ENCODE peak calls at places on chromosomes 7 and 10, in eight cellular contexts. J is GM10248; V is PC-3; A is GM20000; T is AG04449; H is progenitor cell of endocrine pancreas; W is psoas muscle; Z is CD8-positive, alpha-beta T cell. Q is an unnamed sample.

GRCh38 chr10:103227416-103227815 is 18.3 kb upstream of the RPEL1 start:
- DNase-seq in V (peak; percentile 66), W (no peak), J (no peak), T (no peak), Z (no peak), A (no peak), H (no peak), Q (no peak)

GRCh38 chr7:134852626-134853025 is 73.2 kb downstream of the CALD1 start:
- DNase-seq in A (no peak), V (no peak), Z (no peak), W (no peak), J (no peak), T (no peak), H (no peak), Q (no peak)

GRCh38 chr7:129796186-129796775 is 156.5 kb downstream of the UBE2H start:
- DNase-seq in J (no peak), W (no peak), H (no peak), V (no peak), T (no peak), Z (no peak), A (no peak), Q (no peak)

GRCh38 chr10:15361131-15361530 is 10.0 kb downstream of the FAM171A1 start:
- DNase-seq in T (no peak), V (no peak), H (no peak), J (no peak), W (no peak), A (no peak), Z (no peak), Q (no peak)

GRCh38 chr10:44419790-44420549 is 35.1 kb upstream of the CXCL12 start:
- DNase-seq in V (no peak), J (no peak), T (no peak), A (no peak), W (no peak), Z (no peak), H (no peak), Q (no peak)

GRCh38 chr7:41565655-41566054 is 137.2 kb downstream of the INHBA start:
- DNase-seq in Z (no peak), W (no peak), V (no peak), T (no peak), H (no peak), A (no peak), J (no peak), Q (no peak)

GRCh38 chr7:157139142-157140117 is 704 bp downstream of the UBE3C start:
- DNase-seq in J (no peak), V (peak; percentile 31), Z (no peak), A (no peak), H (peak; percentile 43), W (peak; percentile 61), T (no peak), Q (no peak)

GRCh38 chr10:97760461-97761257 is 11.1 kb downstream of the SFRP5 start:
- DNase-seq in H (no peak), J (no peak), W (no peak), A (no peak), Z (no peak), T (no peak), V (no peak), Q (no peak)

GRCh38 chr7:40608321-40609075 is 473.7 kb downstream of the SUGCT start:
- DNase-seq in Z (no peak), A (no peak), H (no peak), T (no peak), J (no peak), W (no peak), V (peak; percentile 69), Q (no peak)

GRCh38 chr10:3008518-3009195 is 58.7 kb upstream of the PFKP start:
- DNase-seq in T (no peak), Z (no peak), V (no peak), W (no peak), J (no peak), H (no peak), A (no peak), Q (no peak)

GRCh38 chr7:106538638-106539037 is 122.3 kb downstream of the CCDC71L start:
- DNase-seq in T (no peak), H (no peak), A (no peak), W (no peak), Z (no peak), V (no peak), J (no peak), Q (no peak)

GRCh38 chr7:106537119-106537518 is 123.8 kb downstream of the CCDC71L start:
- DNase-seq in T (no peak), H (no peak), W (no peak), V (no peak), A (no peak), Z (no peak), J (no peak), Q (no peak)

GRCh38 chr7:106545275-106545674 is 115.7 kb downstream of the CCDC71L start:
- DNase-seq in W (no peak), A (no peak), T (no peak), Z (no peak), H (no peak), V (no peak), J (no peak), Q (no peak)

GRCh38 chr7:106543221-106543757 is 117.7 kb downstream of the CCDC71L start:
- DNase-seq in W (no peak), Z (no peak), J (no peak), V (no peak), T (no peak), A (no peak), H (no peak), Q (no peak)

DNA sequence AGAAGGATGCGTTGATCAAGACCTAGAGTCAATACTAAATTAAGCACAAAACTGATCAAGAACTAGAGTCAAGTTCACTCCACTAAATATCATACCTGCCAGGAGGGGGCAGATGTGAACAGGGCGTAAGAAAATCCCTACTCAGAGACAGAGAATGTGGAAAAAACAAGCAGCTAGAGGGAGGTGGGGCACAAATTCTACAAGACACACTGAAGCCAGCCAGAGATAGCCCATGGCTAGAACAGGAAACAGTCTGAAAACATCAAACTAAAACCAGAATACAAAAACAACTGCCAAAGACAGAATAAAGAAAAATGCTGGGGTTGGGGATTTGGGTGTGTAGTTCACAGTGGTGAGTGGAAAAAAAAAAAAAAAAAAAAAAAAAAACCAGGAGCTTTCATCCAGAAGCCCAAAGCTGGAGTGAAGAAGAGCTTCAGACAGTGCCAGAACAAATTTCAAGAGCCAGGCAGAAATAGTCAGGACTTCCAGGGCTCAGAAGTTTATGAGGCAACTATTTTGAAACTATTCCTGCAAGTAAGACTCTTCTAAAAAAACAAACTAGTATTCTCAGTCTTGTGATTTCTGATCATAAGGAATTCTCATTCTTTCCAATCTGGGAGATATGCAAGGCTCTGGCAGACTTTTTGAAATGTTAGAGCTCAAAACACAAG is 118.3 kb downstream of the CCDC71L start:
- DNase-seq in V (peak; percentile 85), T (peak; percentile 70), A (peak; percentile 56), W (peak; percentile 20), H (peak; percentile 10), J (peak; percentile 64), Z (no peak), Q (peak; percentile 64)
- TF ChIP-seq CTCF in V (peak; percentile 87), T (peak; percentile 55), A (peak; percentile 32), W (peak; percentile 55), H (peak; percentile 72), J (peak; percentile 41), Z (peak; percentile 38), Q (peak; percentile 66)

GRCh38 chr7:124171068-124171467 is 138.2 kb upstream of the TMEM229A start:
- DNase-seq in W (no peak), V (peak; percentile 66), J (no peak), H (no peak), T (peak; percentile 4), Z (no peak), A (no peak), Q (no peak)
- TF ChIP-seq CTCF in W (no peak), V (peak; percentile 80), J (peak; percentile 38), H (peak; percentile 51), T (peak; percentile 32), Z (no peak), A (no peak), Q (peak; percentile 54)

DNA sequence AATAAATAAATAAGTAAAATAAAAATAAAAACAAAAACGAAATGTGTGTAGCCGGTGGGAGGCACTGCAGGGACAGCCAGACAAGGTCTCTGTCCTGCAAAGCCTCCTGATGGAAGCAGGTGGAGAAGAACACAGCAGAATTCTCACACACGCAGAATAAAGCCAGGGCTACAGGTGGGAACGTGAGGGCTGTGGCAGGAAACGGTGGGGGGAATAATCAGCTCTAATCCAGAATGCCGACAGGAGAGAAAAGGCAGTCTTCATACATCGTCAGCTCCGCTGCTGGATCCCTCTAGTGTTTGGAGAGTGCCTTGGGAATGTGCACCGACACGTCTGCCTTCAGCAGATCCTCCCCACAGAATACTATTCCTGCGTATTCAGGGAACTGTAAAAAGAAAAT is 6.8 kb upstream of the SNX8 start:
- DNase-seq in T (no peak), A (no peak), J (no peak), W (no peak), V (no peak), Z (no peak), H (no peak), Q (no peak)
- TF ChIP-seq CTCF in T (peak; percentile 34), A (no peak), J (no peak), W (no peak), V (no peak), Z (no peak), H (peak; percentile 15), Q (no peak)

DNA sequence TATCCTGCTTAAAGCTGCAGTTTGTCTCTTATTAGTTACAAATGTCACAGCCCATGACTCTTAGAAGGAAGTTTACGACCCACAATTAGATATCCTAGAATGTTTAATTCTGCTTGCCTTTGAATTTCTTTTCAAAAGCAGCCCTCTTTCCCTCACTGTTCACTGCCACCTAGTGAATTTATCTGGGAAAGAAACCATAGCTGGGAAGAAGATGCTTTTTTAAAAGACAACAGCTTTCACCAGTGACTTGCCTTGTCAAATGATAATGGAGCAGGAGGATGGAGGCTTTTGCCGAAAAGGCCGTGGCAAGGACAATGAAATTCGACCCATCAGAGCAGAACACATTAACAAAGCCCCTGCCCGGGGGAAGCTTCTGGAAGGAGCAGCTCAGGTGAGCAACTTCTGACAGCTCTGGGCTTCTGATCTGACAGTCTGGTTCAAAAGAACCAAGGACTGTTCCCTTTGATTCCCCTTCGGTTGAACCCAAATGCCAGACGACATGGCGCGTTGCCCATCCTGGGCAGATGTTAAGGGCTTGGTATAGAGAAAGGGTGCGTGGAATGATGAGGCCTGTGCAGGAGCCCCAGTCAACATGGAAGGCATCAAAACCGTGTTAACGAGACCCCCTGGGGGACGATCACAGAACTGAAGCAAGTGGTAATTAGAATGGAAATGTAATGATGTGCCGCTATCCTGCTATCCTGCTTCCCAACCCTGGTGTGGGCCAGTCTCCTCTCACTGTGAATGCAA is 236.8 kb downstream of the FRMD4A start:
- DNase-seq in Z (no peak), H (no peak), T (no peak), V (peak; percentile 43), W (no peak), A (peak; percentile 22), J (no peak), Q (peak; percentile 23)
- TF ChIP-seq CTCF in Z (peak; percentile 25), H (peak; percentile 26), T (peak; percentile 38), V (peak; percentile 60), W (peak; percentile 30), A (no peak), J (peak; percentile 32), Q (no peak)

Q was measured in GM13977.